ENCODE peak calls at places on chromosomes 2 and 18, in five cellular contexts. N is choroid plexus epithelial cell, Y is RPMI7951, K is ureter, U is AG20443. M is an unnamed sample.

GRCh38 chr18:41599529-41599928 is 355.5 kb upstream of the PIK3C3 start:
- DNase-seq in N (no peak), Y (no peak), K (no peak), U (no peak), M (no peak)

GRCh38 chr18:62450546-62451395 is 72.1 kb upstream of the ZCCHC2 start:
- DNase-seq in N (peak), Y (peak), K (peak), U (peak), M (peak)

GRCh38 chr2:2183135-2183534 is 147.9 kb downstream of the MYT1L start:
- DNase-seq in N (peak), Y (no peak), K (no peak), U (no peak), M (no peak)

GRCh38 chr2:232420463-232421188 is 14.0 kb downstream of the ALPG start:
- DNase-seq in N (no peak), Y (no peak), K (no peak), U (peak), M (no peak)

GRCh38 chr2:226623587-226624368 is 175.8 kb downstream of the IRS1 start:
- DNase-seq in N (peak), Y (no peak), K (no peak), U (no peak), M (no peak)

GRCh38 chr2:9441556-9441955 is 18.1 kb downstream of the CPSF3 start:
- DNase-seq in N (no peak), Y (no peak), K (no peak), U (no peak), M (no peak)

GRCh38 chr2:79935771-79936657 is 368.5 kb downstream of the LRRTM1 start:
- DNase-seq in N (peak), Y (peak), K (no peak), U (peak), M (no peak)

GRCh38 chr2:53018830-53019425 is 748.7 kb upstream of the CHAC2 start:
- DNase-seq in N (peak), Y (no peak), K (no peak), U (no peak), M (no peak)

GRCh38 chr2:109516445-109517117 is 97.2 kb downstream of the SEPTIN10 start:
- DNase-seq in N (peak), Y (peak), K (no peak), U (peak), M (no peak)